ENCODE peak calls at places on chromosomes 1 and 21, in eight cellular contexts. B, I, Z, T, G, A, L and S are unnamed samples.
A peak's percentile ranks its signal among the peaks of the same experiment; 100 is the strongest.

GRCh38 chr1:12604114-12604874 is 13.7 kb downstream of the DHRS3 start:
- DNase-seq in B (peak; percentile 36), I (no peak), Z (peak; percentile 55), T (peak; percentile 46), G (peak; percentile 100), A (peak; percentile 99), L (peak; percentile 74), S (peak; percentile 91)

GRCh38 chr1:201888282-201889033 is at the start of gene SHISA4:
- DNase-seq in B (no peak), I (peak; percentile 92), Z (peak; percentile 36), T (peak; percentile 59), G (peak; percentile 61), A (peak; percentile 56), L (peak; percentile 86), S (peak; percentile 70)

GRCh38 chr1:116954450-116954849 is 44.7 kb downstream of the PTGFRN start:
- DNase-seq in B (no peak), I (peak; percentile 70), Z (no peak), T (no peak), G (no peak), A (peak; percentile 71), L (no peak), S (no peak)

GRCh38 chr21:46425566-46425965 is 33.1 kb upstream of the DIP2A start:
- DNase-seq in B (no peak), I (peak; percentile 58), Z (no peak), T (no peak), G (no peak), A (no peak), L (no peak), S (no peak)

GRCh38 chr1:172875892-172876291 is 174.8 kb downstream of the TNFSF18 start:
- DNase-seq in B (no peak), I (no peak), Z (no peak), T (no peak), G (no peak), A (no peak), L (no peak), S (no peak)

GRCh38 chr1:115668579-115668978 is 26.8 kb downstream of the VANGL1 start:
- DNase-seq in B (peak; percentile 40), I (no peak), Z (no peak), T (no peak), G (peak; percentile 86), A (no peak), L (no peak), S (peak; percentile 38)

GRCh38 chr1:244280221-244280620 is 171.5 kb downstream of the ADSS2 start:
- DNase-seq in B (no peak), I (no peak), Z (no peak), T (no peak), G (no peak), A (peak; percentile 36), L (no peak), S (no peak)

GRCh38 chr1:20426923-20427322 is 59.1 kb downstream of the CAMK2N1 start:
- DNase-seq in B (no peak), I (no peak), Z (no peak), T (no peak), G (peak; percentile 93), A (peak; percentile 81), L (no peak), S (peak; percentile 86)

GRCh38 chr1:12087797-12088314 is 24.8 kb downstream of the TNFRSF8 start:
- DNase-seq in B (no peak), I (no peak), Z (no peak), T (no peak), G (peak; percentile 20), A (peak; percentile 32), L (no peak), S (no peak)

GRCh38 chr1:56285554-56286402 is 293.6 kb downstream of the PLPP3 start:
- DNase-seq in B (no peak), I (no peak), Z (no peak), T (no peak), G (peak; percentile 52), A (peak; percentile 9), L (peak; percentile 16), S (no peak)

GRCh38 chr21:36052860-36053766 is 7.2 kb downstream of the SETD4 start:
- DNase-seq in B (no peak), I (no peak), Z (no peak), T (no peak), G (no peak), A (no peak), L (no peak), S (no peak)

GRCh38 chr21:15667010-15667409 is 62.8 kb upstream of the USP25 start:
- DNase-seq in B (no peak), I (no peak), Z (no peak), T (no peak), G (peak; percentile 65), A (peak; percentile 61), L (no peak), S (peak; percentile 11)

GRCh38 chr1:119964673-119965363 is 68.5 kb upstream of the ADAM30 start:
- DNase-seq in B (no peak), I (no peak), Z (no peak), T (no peak), G (peak; percentile 90), A (peak; percentile 69), L (peak; percentile 36), S (no peak)

GRCh38 chr1:152440635-152441471 is 26.8 kb upstream of the CRNN start:
- DNase-seq in B (peak; percentile 72), I (peak; percentile 75), Z (peak; percentile 72), T (no peak), G (peak; percentile 55), A (peak; percentile 83), L (peak; percentile 60), S (peak; percentile 70)

GRCh38 chr1:103529746-103530145 is 4.2 kb downstream of the RNPC3 start:
- DNase-seq in B (no peak), I (peak; percentile 66), Z (peak; percentile 7), T (no peak), G (peak; percentile 54), A (no peak), L (no peak), S (peak; percentile 33)

GRCh38 chr1:27513958-27514357 is 24.0 kb upstream of the WASF2 start:
- DNase-seq in B (peak; percentile 64), I (no peak), Z (no peak), T (no peak), G (no peak), A (no peak), L (peak; percentile 68), S (no peak)

GRCh38 chr1:51088474-51088873 is 13.6 kb upstream of the C1orf185 start:
- DNase-seq in B (no peak), I (no peak), Z (no peak), T (peak; percentile 30), G (no peak), A (peak; percentile 38), L (no peak), S (no peak)
- TF ChIP-seq CTCF in B (no peak), I (no peak), Z (peak; percentile 19), T (peak; percentile 61), G (peak; percentile 17), A (peak; percentile 29), L (no peak), S (peak; percentile 57)

GRCh38 chr1:203056516-203056915 is 29.3 kb downstream of the MYOG start:
- DNase-seq in B (no peak), I (peak; percentile 1), Z (no peak), T (no peak), G (no peak), A (no peak), L (no peak), S (no peak)

GRCh38 chr1:203052556-203053059 is 26.3 kb downstream of the PPFIA4 start:
- DNase-seq in B (no peak), I (no peak), Z (no peak), T (no peak), G (no peak), A (no peak), L (no peak), S (no peak)

GRCh38 chr1:203054184-203054583 is 27.9 kb downstream of the PPFIA4 start:
- DNase-seq in B (no peak), I (peak; percentile 2), Z (no peak), T (no peak), G (no peak), A (no peak), L (no peak), S (no peak)

GRCh38 chr1:203055983-203056382 is 29.7 kb downstream of the PPFIA4 start:
- DNase-seq in B (no peak), I (peak; percentile 16), Z (no peak), T (no peak), G (no peak), A (no peak), L (no peak), S (no peak)

GRCh38 chr1:203055166-203055799 is 29.0 kb downstream of the PPFIA4 start:
- DNase-seq in B (no peak), I (peak; percentile 42), Z (peak; percentile 33), T (no peak), G (no peak), A (no peak), L (no peak), S (no peak)
- TF ChIP-seq CTCF in B (no peak), I (no peak), Z (peak; percentile 33), T (no peak), G (no peak), A (no peak), L (no peak), S (peak; percentile 43)

GRCh38 chr1:221002601-221003000 is 123.4 kb downstream of the HLX start:
- DNase-seq in B (no peak), I (no peak), Z (no peak), T (no peak), G (no peak), A (no peak), L (no peak), S (no peak)
- TF ChIP-seq CTCF in B (no peak), I (no peak), Z (no peak), T (no peak), G (no peak), A (no peak), L (no peak), S (no peak)

DNA sequence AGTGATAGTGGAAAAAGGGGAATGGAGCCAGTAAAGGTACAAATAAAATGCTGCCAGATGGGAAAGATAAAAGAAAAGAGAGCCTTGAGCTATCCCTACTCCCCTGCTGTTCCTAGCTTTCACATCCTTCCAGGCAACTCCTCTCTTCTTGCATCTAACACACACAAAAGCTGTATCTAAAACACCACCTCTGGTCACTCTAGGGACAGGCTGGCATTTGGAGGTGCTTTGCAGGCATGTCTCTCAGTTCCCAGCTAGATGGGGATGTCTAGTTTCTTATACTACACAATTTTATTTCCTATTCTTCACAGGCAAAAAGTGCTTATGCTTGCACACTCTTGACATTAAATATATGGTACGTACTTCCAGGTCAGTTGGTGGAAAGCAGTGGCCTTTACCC is 185.1 kb upstream of the ST6GALNAC5 start:
- DNase-seq in B (no peak), I (no peak), Z (no peak), T (no peak), G (no peak), A (no peak), L (no peak), S (no peak)
- TF ChIP-seq CTCF in B (no peak), I (no peak), Z (no peak), T (peak; percentile 14), G (no peak), A (no peak), L (no peak), S (no peak)

GRCh38 chr1:44361478-44361877 is 6.4 kb upstream of the ERI3 start:
- DNase-seq in B (no peak), I (no peak), Z (no peak), T (peak; percentile 25), G (no peak), A (peak; percentile 10), L (no peak), S (no peak)
- TF ChIP-seq CTCF in B (no peak), I (no peak), Z (peak; percentile 14), T (peak; percentile 24), G (no peak), A (no peak), L (no peak), S (peak; percentile 29)